ENCODE peak calls at places on chromosomes 6 and 20, in four cellular contexts. N is A549; I is OCI-LY7; C is CD8-positive, alpha-beta memory T cell. J is an unnamed sample.

GRCh38 chr6:4603291-4603690 is 172.9 kb upstream of the CDYL start:
- DNase-seq in N (no peak), I (no peak), C (no peak), J (no peak)

GRCh38 chr20:19758888-19759331 is 852 bp downstream of the RIN2 start:
- DNase-seq in N (peak; percentile 56), I (no peak), C (no peak), J (no peak)

GRCh38 chr6:75334266-75335040 is 49.9 kb upstream of the TMEM30A start:
- DNase-seq in N (peak; percentile 31), I (no peak), C (no peak), J (no peak)

GRCh38 chr20:23879811-23880374 is 345 bp upstream of the CST5 start:
- DNase-seq in N (no peak), I (no peak), C (no peak), J (no peak)

GRCh38 chr6:110055387-110055735 is 77.2 kb downstream of the GPR6 start:
- DNase-seq in N (no peak), I (no peak), C (no peak), J (no peak)

GRCh38 chr20:31675828-31676533 is 38.3 kb downstream of the COX4I2 start:
- DNase-seq in N (no peak), I (peak; percentile 71), C (peak; percentile 40), J (peak; percentile 91)

GRCh38 chr20:52446421-52447231 is 255.0 kb upstream of the ZFP64 start:
- DNase-seq in N (no peak), I (no peak), C (no peak), J (no peak)

GRCh38 chr6:11595903-11596302 is 58.4 kb downstream of the TMEM170B start:
- DNase-seq in N (peak; percentile 41), I (peak; percentile 37), C (no peak), J (peak; percentile 42)

GRCh38 chr6:131136021-131136847 is 967 bp downstream of the AKAP7 start:
- DNase-seq in N (peak; percentile 17), I (no peak), C (no peak), J (no peak)

GRCh38 chr20:25576783-25577530 is 8.4 kb downstream of the NINL start:
- DNase-seq in N (no peak), I (no peak), C (no peak), J (no peak)

GRCh38 chr6:73388800-73389512 is 5.7 kb upstream of the DDX43 start:
- DNase-seq in N (peak; percentile 75), I (peak; percentile 5), C (peak; percentile 49), J (no peak)

GRCh38 chr20:57921701-57922482 is 212.1 kb upstream of the PMEPA1 start:
- DNase-seq in N (no peak), I (no peak), C (no peak), J (no peak)

GRCh38 chr6:145887969-145888368 is 73.4 kb upstream of the FBXO30 start:
- DNase-seq in N (peak; percentile 9), I (peak; percentile 64), C (no peak), J (no peak)

GRCh38 chr20:4787825-4788224 is 66.1 kb downstream of the PRND start:
- DNase-seq in N (no peak), I (no peak), C (no peak), J (no peak)

GRCh38 chr20:42204261-42204660 is 586.1 kb upstream of the CHD6 start:
- DNase-seq in N (peak; percentile 6), I (no peak), C (no peak), J (peak; percentile 18)

GRCh38 chr6:158847012-158847529 is 27.9 kb upstream of the EZR start:
- DNase-seq in N (no peak), I (no peak), C (no peak), J (no peak)

GRCh38 chr20:45827712-45828111 is 600 bp upstream of the TNNC2 start:
- DNase-seq in N (no peak), I (no peak), C (no peak), J (no peak)

GRCh38 chr20:20343886-20344381 is 24.0 kb upstream of the INSM1 start:
- DNase-seq in N (no peak), I (no peak), C (no peak), J (no peak)

GRCh38 chr6:170139531-170139930 is 151.3 kb downstream of the DLL1 start:
- DNase-seq in N (no peak), I (no peak), C (no peak), J (no peak)

GRCh38 chr6:4817551-4817950 is 41.3 kb downstream of the CDYL start:
- DNase-seq in N (no peak), I (no peak), C (no peak), J (no peak)

GRCh38 chr6:17493286-17493685 is 99.9 kb downstream of the CAP2 start:
- DNase-seq in N (peak; percentile 11), I (no peak), C (no peak), J (no peak)

GRCh38 chr20:36153754-36154695 is 515 bp upstream of the EPB41L1 start:
- DNase-seq in N (peak; percentile 60), I (no peak), C (no peak), J (no peak)

GRCh38 chr20:3068075-3068474 is 3.3 kb upstream of the OXT start:
- DNase-seq in N (no peak), I (no peak), C (no peak), J (no peak)

GRCh38 chr6:162085561-162085960 is 642.0 kb downstream of the PRKN start:
- DNase-seq in N (no peak), I (no peak), C (no peak), J (no peak)

GRCh38 chr6:125066964-125067363 is 86.6 kb upstream of the TPD52L1 start:
- DNase-seq in N (no peak), I (no peak), C (no peak), J (peak; percentile 88)

GRCh38 chr6:96420294-96420693 is 101.3 kb upstream of the UFL1 start:
- DNase-seq in N (no peak), I (no peak), C (no peak), J (no peak)

GRCh38 chr6:119541132-119541905 is 191.8 kb upstream of the MAN1A1 start:
- DNase-seq in N (peak; percentile 33), I (no peak), C (no peak), J (no peak)

GRCh38 chr6:166515072-166515810 is 71.2 kb downstream of the RAMACL start:
- DNase-seq in N (peak; percentile 24), I (no peak), C (no peak), J (peak; percentile 15)

DNA sequence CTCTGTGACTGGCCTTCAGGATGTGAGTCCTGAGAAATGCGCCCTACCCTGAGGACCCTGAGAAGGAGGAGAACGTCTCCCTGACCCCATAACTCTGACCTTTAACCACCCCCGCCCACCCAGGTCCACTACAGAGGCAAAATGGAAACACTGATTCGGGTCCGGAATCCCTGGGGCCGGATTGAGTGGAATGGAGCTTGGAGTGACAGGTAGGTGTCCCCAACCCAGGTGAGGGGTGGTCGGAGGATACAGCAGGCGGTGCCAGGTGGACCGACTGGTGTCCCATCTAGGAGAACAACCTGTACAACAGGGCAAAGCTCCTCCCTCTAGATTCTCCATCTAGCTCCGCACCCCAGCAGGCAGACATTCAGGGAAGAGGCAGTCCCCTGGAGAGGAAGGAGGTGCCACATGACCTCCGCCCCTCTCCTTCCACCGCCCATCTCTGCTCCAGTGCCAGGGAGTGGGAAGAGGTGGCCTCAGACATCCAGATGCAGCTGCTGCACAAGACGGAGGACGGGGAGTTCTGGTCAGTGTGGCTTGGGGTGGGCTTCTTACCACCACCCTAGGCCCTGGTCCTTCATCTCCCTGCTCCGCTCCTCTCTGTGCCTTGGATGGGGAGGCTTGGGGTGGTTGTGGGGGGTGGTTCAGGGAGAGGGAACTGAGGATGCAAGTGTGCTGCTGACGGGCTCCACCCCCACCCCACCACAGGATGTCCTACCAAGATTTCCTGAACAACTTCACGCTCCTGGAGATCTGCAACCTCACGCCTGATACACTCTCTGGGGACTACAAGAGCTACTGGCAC is 17.7 kb downstream of the CAPN11 start:
- DNase-seq in N (no peak), I (no peak), C (no peak), J (no peak)
- H3K4me3 ChIP-seq in N (no peak overlapping the region), I (no peak overlapping the region), C (no peak overlapping the region), J (no peak overlapping the region)

GRCh38 chr6:35489995-35490791 is 6.7 kb downstream of the TEAD3 start:
- DNase-seq in N (no peak), I (no peak), C (no peak), J (no peak)
- H3K4me3 ChIP-seq in N (no peak overlapping the region), I (no peak overlapping the region), C (no peak overlapping the region), J (no peak overlapping the region)

GRCh38 chr6:146898069-146898887 is 299.5 kb downstream of the ADGB start:
- DNase-seq in N (no peak), I (no peak), C (no peak), J (no peak)
- H3K4me3 ChIP-seq in N (no peak overlapping the region), I (no peak overlapping the region), C (no peak overlapping the region), J (no peak overlapping the region)

GRCh38 chr6:30719791-30720737 is at the start of gene TUBB:
- DNase-seq in N (peak; percentile 96), I (peak; percentile 98), C (peak; percentile 93), J (peak; percentile 99)

GRCh38 chr6:30714263-30714662 is 2.8 kb downstream of the MDC1 start:
- DNase-seq in N (no peak), I (no peak), C (no peak), J (no peak)

GRCh38 chr6:30716879-30717128 is 277 bp downstream of the MDC1 start:
- DNase-seq in N (no peak), I (no peak), C (no peak), J (no peak)

GRCh38 chr6:30719356-30719755 is 796 bp upstream of the TUBB start:
- DNase-seq in N (no peak), I (peak; percentile 69), C (no peak), J (no peak)

GRCh38 chr6:30717129-30717844 is at the start of gene MDC1:
- DNase-seq in N (peak; percentile 100), I (peak; percentile 100), C (peak; percentile 99), J (peak; percentile 100)
- H3K4me3 ChIP-seq in N (peak within 1 kb of the TSS; percentile 63), I (peak within 1 kb of the TSS; percentile 91), C (peak within 1 kb of the TSS; percentile 85), J (peak within 1 kb of the TSS; percentile 74)

GRCh38 chr20:6051505-6051904 is 2.4 kb downstream of the LRRN4 start:
- DNase-seq in N (no peak), I (no peak), C (no peak), J (no peak)
- H3K4me3 ChIP-seq in N (no peak overlapping the region), I (no peak overlapping the region), C (no peak overlapping the region), J (no peak overlapping the region)

DNA sequence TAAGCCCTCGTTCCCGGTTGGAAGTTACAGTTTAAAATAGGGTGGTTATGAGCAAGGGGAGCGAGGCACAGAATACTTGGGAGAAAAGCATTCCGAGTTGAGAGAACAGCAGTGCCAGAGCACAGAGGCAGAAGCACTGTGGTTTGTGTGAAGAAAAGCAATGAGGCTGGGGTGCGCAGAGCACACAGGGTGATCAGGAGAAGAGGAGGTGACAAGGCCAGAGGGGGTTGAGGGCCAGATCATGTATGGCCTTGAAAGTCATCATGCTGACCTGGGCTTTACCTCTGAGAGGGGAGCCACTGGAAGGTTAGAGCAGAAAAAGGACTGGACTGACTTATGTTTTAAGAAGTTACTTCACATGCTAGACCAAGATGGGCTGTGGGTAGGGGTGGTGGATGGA is 3.5 kb upstream of the BTN3A2 start:
- DNase-seq in N (no peak), I (no peak), C (no peak), J (no peak)
- H3K4me3 ChIP-seq in N (no peak overlapping the region), I (peak overlapping the region; percentile 38), C (no peak overlapping the region), J (peak overlapping the region; percentile 11)

GRCh38 chr20:22402990-22403859 is 181.1 kb downstream of the FOXA2 start:
- DNase-seq in N (peak; percentile 70), I (no peak), C (no peak), J (no peak)
- H3K4me3 ChIP-seq in N (peak overlapping the region; percentile 25), I (no peak overlapping the region), C (no peak overlapping the region), J (no peak overlapping the region)

J was measured in Jurkat, Clone E6-1.